ENCODE peak calls at places on chromosome 9, in eight cellular contexts. N is occipital lobe; H is naive thymus-derived CD8-positive, alpha-beta T cell; U is ovary; Q is T1000; K is chondrocyte; B is activated CD4-positive, alpha-beta T cell treated with anti-CD3 and anti-CD28 coated beads, Interleukin-2, amount 50 U/mL, for 1 hour; Z is NCI-H1092. C is an unnamed sample.

GRCh38 chr9:91746357-91746756 is 203.7 kb downstream of the ROR2 start:
- DNase-seq in N (no peak), H (no peak), U (peak), Q (no peak), K (no peak), B (no peak), Z (no peak), C (no peak)

GRCh38 chr9:130901498-130902203 is 5.0 kb upstream of the QRFP start:
- DNase-seq in N (no peak), H (no peak), U (no peak), Q (no peak), K (no peak), B (no peak), Z (no peak), C (no peak)

GRCh38 chr9:4857163-4857562 is 64.4 kb downstream of the RCL1 start:
- DNase-seq in N (no peak), H (no peak), U (no peak), Q (no peak), K (no peak), B (no peak), Z (no peak), C (no peak)

GRCh38 chr9:87640385-87640795 is 85.5 kb upstream of the CTSL start:
- DNase-seq in N (no peak), H (no peak), U (peak), Q (no peak), K (no peak), B (no peak), Z (peak), C (no peak)

GRCh38 chr9:133534346-133535284 is at the start of gene ADAMTSL2:
- DNase-seq in N (peak), H (peak), U (peak), Q (no peak), K (no peak), B (peak), Z (peak), C (peak)

GRCh38 chr9:13568851-13569618 is 289.5 kb upstream of the MPDZ start:
- DNase-seq in N (peak), H (no peak), U (no peak), Q (no peak), K (no peak), B (no peak), Z (peak), C (no peak)

GRCh38 chr9:117268847-117269452 is 145.9 kb downstream of the ASTN2 start:
- DNase-seq in N (no peak), H (no peak), U (no peak), Q (no peak), K (no peak), B (no peak), Z (no peak), C (no peak)

GRCh38 chr9:115396071-115396529 is 278.1 kb upstream of the TNC start:
- DNase-seq in N (no peak), H (no peak), U (no peak), Q (no peak), K (no peak), B (no peak), Z (no peak), C (no peak)

GRCh38 chr9:127545196-127546124 is 66.6 kb upstream of the STXBP1 start:
- DNase-seq in N (peak), H (no peak), U (peak), Q (peak), K (no peak), B (no peak), Z (peak), C (no peak)

GRCh38 chr9:127968717-127969383 is 11.9 kb downstream of the EEIG1 start:
- DNase-seq in N (peak), H (no peak), U (peak), Q (peak), K (no peak), B (no peak), Z (peak), C (no peak)

GRCh38 chr9:127586537-127586936 is 25.5 kb upstream of the STXBP1 start:
- DNase-seq in N (peak), H (peak), U (peak), Q (no peak), K (no peak), B (peak), Z (peak), C (peak)

GRCh38 chr9:113143432-113144227 is 7.2 kb upstream of the SLC31A2 start:
- DNase-seq in N (no peak), H (no peak), U (no peak), Q (no peak), K (no peak), B (no peak), Z (no peak), C (no peak)

GRCh38 chr9:35529156-35529823 is 39.4 kb downstream of the RUSC2 start:
- DNase-seq in N (no peak), H (no peak), U (no peak), Q (no peak), K (no peak), B (no peak), Z (no peak), C (no peak)

GRCh38 chr9:21413089-21414023 is 4.4 kb downstream of the IFNA8 start:
- DNase-seq in N (no peak), H (no peak), U (no peak), Q (no peak), K (no peak), B (no peak), Z (no peak), C (no peak)